ENCODE peak calls at places on chromosome 22, in seven cellular contexts. One of them, this sample, is unnamed.

GRCh38 chr22:16789860-16790493 is 35.2 kb downstream of the XKR3 start:
- DNase-seq in pulmonary artery endothelial cell: no peak
- DNase-seq in transverse colon: no peak
- DNase-seq in NCI-H345: no peak
- DNase-seq in NCI-H1092 treated with DMSO at 0.1 percent for 48 hours: no peak
- DNase-seq in Panc1: no peak
- DNase-seq in kidney: no peak
- DNase-seq in this sample: no peak

GRCh38 chr22:24230911-24231656 is 13.8 kb downstream of the GGT5 start:
- DNase-seq in kidney: peak
- DNase-seq in NCI-H1092 treated with DMSO at 0.1 percent for 48 hours: peak
- DNase-seq in pulmonary artery endothelial cell: no peak
- DNase-seq in transverse colon: peak
- DNase-seq in Panc1: no peak
- DNase-seq in NCI-H345: peak
- DNase-seq in this sample: peak

GRCh38 chr22:42913874-42914510 is 56.9 kb upstream of the ARFGAP3 start:
- DNase-seq in NCI-H345: no peak
- DNase-seq in transverse colon: no peak
- DNase-seq in Panc1: no peak
- DNase-seq in kidney: no peak
- DNase-seq in NCI-H1092 treated with DMSO at 0.1 percent for 48 hours: no peak
- DNase-seq in pulmonary artery endothelial cell: no peak
- DNase-seq in this sample: peak

GRCh38 chr22:19361501-19362103 is 69.9 kb downstream of the HIRA start:
- DNase-seq in NCI-H345: no peak
- DNase-seq in kidney: no peak
- DNase-seq in NCI-H1092 treated with DMSO at 0.1 percent for 48 hours: no peak
- DNase-seq in pulmonary artery endothelial cell: no peak
- DNase-seq in Panc1: no peak
- DNase-seq in transverse colon: no peak
- DNase-seq in this sample: no peak

GRCh38 chr22:50218996-50219727 is 18.4 kb downstream of the SELENOO start:
- DNase-seq in NCI-H1092 treated with DMSO at 0.1 percent for 48 hours: peak
- DNase-seq in kidney: peak
- DNase-seq in transverse colon: peak
- DNase-seq in NCI-H345: peak
- DNase-seq in pulmonary artery endothelial cell: no peak
- DNase-seq in Panc1: no peak
- DNase-seq in this sample: peak

GRCh38 chr22:33519140-33519973 is 400.9 kb downstream of the LARGE1 start:
- DNase-seq in kidney: no peak
- DNase-seq in Panc1: no peak
- DNase-seq in NCI-H345: peak
- DNase-seq in NCI-H1092 treated with DMSO at 0.1 percent for 48 hours: peak
- DNase-seq in pulmonary artery endothelial cell: no peak
- DNase-seq in transverse colon: peak
- DNase-seq in this sample: peak

GRCh38 chr22:29308791-29309262 is 2.4 kb downstream of the GAS2L1 start:
- DNase-seq in transverse colon: peak
- DNase-seq in kidney: no peak
- DNase-seq in NCI-H345: no peak
- DNase-seq in NCI-H1092 treated with DMSO at 0.1 percent for 48 hours: no peak
- DNase-seq in Panc1: no peak
- DNase-seq in pulmonary artery endothelial cell: no peak
- DNase-seq in this sample: no peak

GRCh38 chr22:25018009-25018408 is 65.5 kb downstream of the KIAA1671 start:
- DNase-seq in transverse colon: no peak
- DNase-seq in NCI-H1092 treated with DMSO at 0.1 percent for 48 hours: no peak
- DNase-seq in Panc1: no peak
- DNase-seq in kidney: no peak
- DNase-seq in pulmonary artery endothelial cell: no peak
- DNase-seq in NCI-H345: no peak
- DNase-seq in this sample: no peak

GRCh38 chr22:41687901-41688364 is 734 bp downstream of the SNU13 start:
- DNase-seq in transverse colon: peak
- DNase-seq in Panc1: no peak
- DNase-seq in kidney: no peak
- DNase-seq in pulmonary artery endothelial cell: no peak
- DNase-seq in NCI-H345: no peak
- DNase-seq in NCI-H1092 treated with DMSO at 0.1 percent for 48 hours: peak
- DNase-seq in this sample: no peak

GRCh38 chr22:48393041-48393370 is 1434.7 kb downstream of the BRD1 start:
- DNase-seq in Panc1: no peak
- DNase-seq in transverse colon: no peak
- DNase-seq in kidney: no peak
- DNase-seq in NCI-H1092 treated with DMSO at 0.1 percent for 48 hours: peak
- DNase-seq in pulmonary artery endothelial cell: no peak
- DNase-seq in NCI-H345: peak
- DNase-seq in this sample: peak

GRCh38 chr22:45452565-45453449 is 39.3 kb downstream of the RIBC2 start:
- DNase-seq in transverse colon: no peak
- DNase-seq in NCI-H1092 treated with DMSO at 0.1 percent for 48 hours: no peak
- DNase-seq in Panc1: no peak
- DNase-seq in NCI-H345: no peak
- DNase-seq in kidney: no peak
- DNase-seq in pulmonary artery endothelial cell: no peak
- DNase-seq in this sample: no peak